ENCODE peak calls at places on chromosome X, in six cellular contexts. C, L, S, U, G and W are unnamed samples.

GRCh38 chrX:105876658-105877057 is 54.3 kb downstream of the NRK start:
- DNase-seq in G (peak), L (no peak), C (no peak), U (no peak), S (no peak), W (no peak)

GRCh38 chrX:1440506-1440905 is 12.2 kb downstream of the ASMTL start:
- DNase-seq in C (no peak), U (peak), G (no peak), L (no peak), S (no peak), W (no peak)

GRCh38 chrX:46777971-46778810 is 19.3 kb upstream of the SLC9A7 start:
- DNase-seq in C (no peak), L (no peak), U (no peak), G (no peak), S (no peak), W (no peak)

GRCh38 chrX:51802917-51803688 is 59.9 kb downstream of the GSPT2 start:
- DNase-seq in L (no peak), S (peak), G (peak), U (peak), C (peak), W (peak)

GRCh38 chrX:96715412-96715940 is 30.8 kb downstream of the DIAPH2 start:
- DNase-seq in S (no peak), L (no peak), U (no peak), G (no peak), C (no peak), W (no peak)

GRCh38 chrX:136523770-136524169 is 8.2 kb upstream of the VGLL1 start:
- DNase-seq in G (no peak), U (no peak), S (no peak), L (no peak), C (no peak), W (no peak)

GRCh38 chrX:12987900-12988594 is 13.1 kb downstream of the TMSB4X start:
- DNase-seq in U (no peak), C (no peak), G (no peak), L (no peak), S (no peak), W (no peak)

GRCh38 chrX:120459313-120459712 is 9.8 kb downstream of the LAMP2 start:
- DNase-seq in L (no peak), U (no peak), C (no peak), G (no peak), S (no peak), W (no peak)

GRCh38 chrX:139967300-139967699 is 2.0 kb upstream of the CXorf66 start:
- DNase-seq in L (no peak), C (peak), U (no peak), G (no peak), S (no peak), W (no peak)

GRCh38 chrX:133951098-133951497 is 34.3 kb downstream of the GPC3 start:
- DNase-seq in C (no peak), L (no peak), S (no peak), U (no peak), G (no peak), W (no peak)

GRCh38 chrX:11419102-11419501 is 125.9 kb downstream of the AMELX start:
- DNase-seq in L (no peak), U (no peak), S (no peak), C (no peak), G (no peak), W (no peak)

GRCh38 chrX:17442898-17443297 is 67.9 kb downstream of the NHS start:
- DNase-seq in L (no peak), G (no peak), U (no peak), C (no peak), S (no peak), W (no peak)

GRCh38 chrX:39975094-39975865 is 122.5 kb downstream of the BCOR start:
- DNase-seq in S (no peak), G (no peak), U (no peak), C (no peak), L (no peak), W (no peak)

GRCh38 chrX:106302304-106302703 is 134.2 kb downstream of the PWWP3B start:
- DNase-seq in U (no peak), G (no peak), L (no peak), C (no peak), S (no peak), W (no peak)

GRCh38 chrX:45140812-45141211 is 59.9 kb downstream of the DIPK2B start:
- DNase-seq in S (no peak), C (no peak), L (no peak), G (no peak), U (no peak), W (no peak)

GRCh38 chrX:47502591-47503222 is 19.7 kb upstream of the ZNF41 start:
- DNase-seq in L (no peak), C (no peak), G (no peak), U (no peak), S (no peak), W (no peak)

GRCh38 chrX:24294619-24295018 is 19.2 kb downstream of the SUPT20HL2 start:
- DNase-seq in G (no peak), S (peak), L (no peak), C (no peak), U (no peak), W (no peak)